ENCODE peak calls at places on chromosome 21, in six cellular contexts. U is AG04449, N is uterus, I is heart left ventricle, M is endodermal cell, O is esophagus squamous epithelium. J is an unnamed sample.

GRCh38 chr21:35603471-35603870 is 456.9 kb downstream of the SETD4 start:
- DNase-seq in N (no peak), U (no peak), I (no peak), M (peak; percentile 70), O (no peak), J (peak; percentile 16)

GRCh38 chr21:38505654-38506523 is 7.6 kb upstream of the ERG start:
- DNase-seq in N (peak; percentile 45), M (peak; percentile 68), O (no peak), I (no peak), U (peak; percentile 38), J (peak; percentile 89)

GRCh38 chr21:32611471-32611997 is 643 bp downstream of the CFAP298 start:
- DNase-seq in U (no peak), I (no peak), N (no peak), O (no peak), M (peak; percentile 63), J (peak; percentile 33)

GRCh38 chr21:36170823-36171222 is 14.2 kb downstream of the DOP1B start:
- DNase-seq in N (no peak), U (no peak), M (no peak), O (no peak), I (no peak), J (no peak)

GRCh38 chr21:35378881-35379280 is 329.8 kb upstream of the RUNX1 start:
- DNase-seq in O (no peak), I (no peak), M (no peak), N (no peak), U (no peak), J (no peak)

GRCh38 chr21:34073749-34074282 is 438 bp downstream of the MRPS6 start:
- DNase-seq in M (peak; percentile 55), O (no peak), N (no peak), I (peak; percentile 51), U (no peak), J (no peak)

GRCh38 chr21:44306926-44307687 is 7.3 kb downstream of the PFKL start:
- DNase-seq in M (no peak), O (no peak), U (no peak), N (no peak), I (no peak), J (peak; percentile 49)

GRCh38 chr21:46392921-46393320 is 65.8 kb upstream of the DIP2A start:
- DNase-seq in I (no peak), O (no peak), N (peak; percentile 72), M (no peak), U (no peak), J (peak; percentile 55)

GRCh38 chr21:28731700-28732321 is 260.9 kb downstream of the LTN1 start:
- DNase-seq in I (no peak), U (no peak), O (no peak), M (no peak), N (no peak), J (no peak)

GRCh38 chr21:41979335-41979734 is 25.5 kb upstream of the C2CD2 start:
- DNase-seq in I (no peak), U (no peak), M (no peak), N (no peak), O (no peak), J (no peak)
- H3K4me3 ChIP-seq in I (no peak overlapping the region), U (no peak overlapping the region), M (no peak overlapping the region), N (no peak overlapping the region), O (no peak overlapping the region), J (no peak overlapping the region)

DNA sequence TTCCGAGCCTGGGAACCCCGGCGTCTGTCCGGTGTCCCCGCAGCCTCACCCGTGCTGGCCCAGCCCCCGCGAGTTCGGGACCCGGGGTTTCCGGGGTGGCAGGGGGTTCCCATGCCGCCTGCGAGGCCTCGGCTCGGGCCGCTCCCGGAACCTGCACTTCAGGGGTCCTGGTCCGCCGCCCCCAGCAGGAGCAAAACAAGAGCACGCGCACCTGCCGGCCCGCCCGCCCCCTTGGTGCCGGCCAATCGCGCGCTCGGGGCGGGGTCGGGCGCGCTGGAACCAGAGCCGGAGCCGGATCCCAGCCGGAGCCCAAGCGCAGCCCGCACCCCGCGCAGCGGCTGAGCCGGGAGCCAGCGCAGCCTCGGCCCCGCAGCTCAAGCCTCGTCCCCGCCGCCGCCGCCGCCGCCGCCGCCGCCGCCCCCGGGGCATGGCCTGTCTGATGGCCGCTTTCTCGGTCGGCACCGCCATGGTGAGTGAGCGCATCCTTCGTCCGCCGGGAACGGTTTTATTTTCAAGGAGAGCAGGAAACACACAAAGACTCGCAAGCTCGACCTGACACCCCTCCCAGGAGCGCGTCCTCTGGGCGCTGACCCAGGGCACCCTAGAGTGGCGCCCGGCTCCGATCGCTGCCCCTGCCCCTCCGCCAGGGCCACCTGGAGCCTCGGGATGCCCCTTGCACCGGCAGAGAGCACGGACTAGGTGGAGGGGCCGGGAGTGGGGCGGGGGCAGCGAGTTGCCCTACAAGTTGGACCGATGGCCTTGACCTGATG is at the start of gene ABCG1:
- DNase-seq in O (no peak), M (peak; percentile 88), I (peak; percentile 46), N (no peak), U (no peak), J (peak; percentile 28)
- TF ChIP-seq CTCF in O (no peak), M (no peak), I (no peak), N (no peak), U (no peak), J (no peak)

GRCh38 chr21:18220498-18220897 is 24.1 kb upstream of the CHODL start:
- DNase-seq in M (no peak), O (no peak), U (no peak), I (no peak), N (no peak), J (no peak)

GRCh38 chr21:18222346-18222745 is 22.3 kb upstream of the CHODL start:
- DNase-seq in I (no peak), M (no peak), N (no peak), U (no peak), O (no peak), J (no peak)

DNA sequence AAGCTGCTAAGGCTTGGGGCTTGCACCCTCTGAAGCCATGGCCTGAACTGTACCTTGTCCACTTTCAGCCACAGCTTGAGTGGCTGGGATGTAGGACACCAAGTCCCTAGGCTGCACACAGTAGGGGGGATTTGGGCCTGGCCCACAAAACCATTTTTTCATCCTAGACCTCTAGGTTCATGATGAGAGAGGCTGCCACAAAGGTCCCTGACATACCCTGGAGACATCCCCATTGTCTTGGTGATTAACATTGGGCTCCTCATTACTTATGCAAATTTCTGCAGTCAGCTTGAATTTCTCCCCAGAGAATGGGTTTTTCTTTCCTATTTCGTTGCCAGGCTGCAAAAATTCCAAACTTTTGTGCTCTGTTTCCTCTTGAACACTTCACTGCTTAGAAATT is 26.3 kb upstream of the CHODL start:
- DNase-seq in I (no peak), U (no peak), O (no peak), N (no peak), M (no peak), J (no peak)
- H3K4me3 ChIP-seq in I (no peak overlapping the region), U (no peak overlapping the region), O (no peak overlapping the region), N (no peak overlapping the region), M (no peak overlapping the region), J (no peak overlapping the region)

DNA sequence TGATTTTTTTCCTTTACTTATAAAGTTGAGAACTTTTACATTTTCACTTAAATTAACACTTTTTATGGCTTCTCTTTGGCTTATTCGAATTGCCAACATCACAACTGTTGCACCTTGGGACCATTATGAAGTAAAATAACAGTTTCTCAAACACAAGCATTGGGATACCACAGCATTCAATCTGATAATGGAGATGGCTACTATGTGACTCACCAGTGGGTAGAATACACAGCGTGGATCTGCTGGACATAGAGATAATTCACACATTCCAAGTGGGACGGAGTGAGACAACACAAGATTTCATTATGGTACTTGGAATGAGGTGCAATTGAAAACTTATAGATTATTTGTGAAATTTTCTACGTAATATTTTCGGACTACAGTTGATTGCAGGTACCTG is 68.0 kb downstream of the ADAMTS1 start:
- DNase-seq in N (no peak), O (no peak), M (no peak), I (no peak), U (no peak), J (peak; percentile 36)
- TF ChIP-seq CTCF in N (no peak), O (no peak), M (no peak), I (no peak), U (no peak), J (no peak)

DNA sequence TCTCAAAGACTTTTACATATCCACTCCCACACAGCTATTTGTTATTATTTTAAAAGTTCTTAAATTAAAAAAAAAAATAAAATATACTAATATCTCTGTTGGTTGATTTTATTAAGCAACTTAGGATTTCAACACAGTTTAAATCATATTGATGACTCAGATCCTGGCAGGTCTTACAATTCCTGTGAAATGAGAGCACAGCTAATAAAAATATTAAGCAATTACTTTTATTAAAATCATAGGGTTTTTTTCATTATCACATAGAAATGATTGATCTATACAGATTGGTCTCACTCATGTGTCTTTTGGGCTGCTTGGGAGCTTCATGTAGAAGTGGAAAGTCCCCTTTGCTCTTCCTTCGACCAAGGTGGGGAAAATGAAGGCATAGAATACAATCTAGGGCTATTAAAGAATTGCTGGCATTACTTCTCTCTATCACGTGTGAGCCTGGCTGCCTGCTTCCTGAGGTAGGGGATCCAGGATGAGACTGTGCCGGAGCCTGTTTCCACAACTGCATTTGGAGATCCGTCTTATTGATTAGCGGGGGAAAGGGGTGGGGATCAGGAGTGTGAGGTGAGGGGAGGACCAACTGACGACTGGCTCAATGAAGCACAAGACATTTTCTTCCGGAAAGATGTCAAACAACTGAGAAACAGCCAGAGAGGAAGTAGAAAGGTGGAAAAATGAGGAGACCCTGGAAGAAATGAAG is 858.0 kb downstream of the USP25 start:
- DNase-seq in U (no peak), O (no peak), I (no peak), N (peak; percentile 73), M (peak; percentile 55), J (peak; percentile 88)
- H3K4me3 ChIP-seq in U (peak overlapping the region; percentile 54), O (peak overlapping the region; percentile 62), I (peak overlapping the region; percentile 50), N (peak overlapping the region; percentile 32), M (peak overlapping the region; percentile 75), J (peak overlapping the region; percentile 51)

GRCh38 chr21:20882462-20883415 is 115.5 kb upstream of the NCAM2 start:
- DNase-seq in I (no peak), M (peak; percentile 80), U (no peak), N (no peak), O (no peak), J (peak; percentile 71)
- TF ChIP-seq CTCF in I (peak; percentile 51), M (peak; percentile 86), U (peak; percentile 28), N (peak; percentile 13), O (peak; percentile 41), J (peak; percentile 84)

GRCh38 chr21:14050121-14050520 is 160.6 kb downstream of the LIPI start:
- DNase-seq in M (no peak), I (no peak), N (no peak), O (no peak), U (no peak), J (no peak)

GRCh38 chr21:14046401-14046800 is 164.4 kb downstream of the LIPI start:
- DNase-seq in N (no peak), M (no peak), O (no peak), U (peak; percentile 4), I (no peak), J (peak; percentile 7)
- H3K4me3 ChIP-seq in N (no peak overlapping the region), M (peak overlapping the region; percentile 52), O (no peak overlapping the region), U (no peak overlapping the region), I (no peak overlapping the region), J (no peak overlapping the region)

J was measured in choroid plexus epithelial cell.